ENCODE peak calls at places on chromosomes 16 and 17, in six cellular contexts. One of them, this sample, is unnamed.

GRCh38 chr16:1154291-1154886 is 1.5 kb downstream of the CACNA1H start:
- DNase-seq in heart left ventricle: no peak
- DNase-seq in CD8-positive, alpha-beta memory T cell: no peak
- DNase-seq in OCI-LY7: no peak
- DNase-seq in breast epithelium: no peak
- DNase-seq in GM23338: peak; percentile 48
- DNase-seq in this sample: no peak

GRCh38 chr17:28745052-28745776 is 1.4 kb downstream of the TRAF4 start:
- DNase-seq in GM23338: peak; percentile 75
- DNase-seq in heart left ventricle: peak; percentile 42
- DNase-seq in CD8-positive, alpha-beta memory T cell: no peak
- DNase-seq in OCI-LY7: peak; percentile 71
- DNase-seq in breast epithelium: peak; percentile 80
- DNase-seq in this sample: no peak

GRCh38 chr17:69444023-69444422 is 29.5 kb downstream of the MAP2K6 start:
- DNase-seq in GM23338: no peak
- DNase-seq in OCI-LY7: no peak
- DNase-seq in heart left ventricle: no peak
- DNase-seq in breast epithelium: no peak
- DNase-seq in CD8-positive, alpha-beta memory T cell: no peak
- DNase-seq in this sample: no peak

GRCh38 chr16:83878838-83879237 is 20.1 kb upstream of the MLYCD start:
- DNase-seq in GM23338: peak; percentile 81
- DNase-seq in heart left ventricle: no peak
- DNase-seq in breast epithelium: no peak
- DNase-seq in CD8-positive, alpha-beta memory T cell: no peak
- DNase-seq in OCI-LY7: peak; percentile 24
- DNase-seq in this sample: no peak

GRCh38 chr17:31738067-31738466 is 121.0 kb downstream of the COPRS start:
- DNase-seq in OCI-LY7: no peak
- DNase-seq in breast epithelium: no peak
- DNase-seq in CD8-positive, alpha-beta memory T cell: no peak
- DNase-seq in GM23338: no peak
- DNase-seq in heart left ventricle: no peak
- DNase-seq in this sample: no peak

GRCh38 chr16:46853713-46854443 is 22.9 kb upstream of the C16orf87 start:
- DNase-seq in GM23338: peak; percentile 93
- DNase-seq in heart left ventricle: peak; percentile 77
- DNase-seq in OCI-LY7: peak; percentile 70
- DNase-seq in CD8-positive, alpha-beta memory T cell: peak; percentile 30
- DNase-seq in breast epithelium: peak; percentile 78
- DNase-seq in this sample: no peak

GRCh38 chr16:62041401-62041800 is 5.2 kb upstream of the CDH8 start:
- DNase-seq in heart left ventricle: no peak
- DNase-seq in breast epithelium: no peak
- DNase-seq in GM23338: peak; percentile 79
- DNase-seq in CD8-positive, alpha-beta memory T cell: no peak
- DNase-seq in OCI-LY7: peak; percentile 8
- DNase-seq in this sample: no peak

GRCh38 chr16:14302031-14302398 is 230.9 kb downstream of the MRTFB start:
- DNase-seq in GM23338: peak; percentile 69
- DNase-seq in breast epithelium: no peak
- DNase-seq in heart left ventricle: peak; percentile 72
- DNase-seq in OCI-LY7: peak; percentile 84
- DNase-seq in CD8-positive, alpha-beta memory T cell: no peak
- DNase-seq in this sample: no peak

GRCh38 chr17:65198653-65199382 is 61.6 kb downstream of the RGS9 start:
- DNase-seq in heart left ventricle: no peak
- DNase-seq in breast epithelium: no peak
- DNase-seq in OCI-LY7: peak; percentile 81
- DNase-seq in CD8-positive, alpha-beta memory T cell: no peak
- DNase-seq in GM23338: peak; percentile 78
- DNase-seq in this sample: no peak

GRCh38 chr17:57142925-57143324 is 57.9 kb downstream of the AKAP1 start:
- DNase-seq in GM23338: no peak
- DNase-seq in CD8-positive, alpha-beta memory T cell: no peak
- DNase-seq in heart left ventricle: no peak
- DNase-seq in OCI-LY7: no peak
- DNase-seq in breast epithelium: no peak
- DNase-seq in this sample: no peak

GRCh38 chr17:43669971-43670644 is 8.4 kb upstream of the MEOX1 start:
- DNase-seq in OCI-LY7: no peak
- DNase-seq in GM23338: peak; percentile 55
- DNase-seq in heart left ventricle: no peak
- DNase-seq in breast epithelium: no peak
- DNase-seq in CD8-positive, alpha-beta memory T cell: no peak
- DNase-seq in this sample: no peak

GRCh38 chr17:30961213-30962188 is 9.3 kb upstream of the RNF135 start:
- DNase-seq in heart left ventricle: no peak
- DNase-seq in GM23338: peak; percentile 17
- DNase-seq in CD8-positive, alpha-beta memory T cell: no peak
- DNase-seq in OCI-LY7: peak; percentile 57
- DNase-seq in breast epithelium: no peak
- DNase-seq in this sample: no peak

GRCh38 chr17:80025140-80025539 is 10.5 kb downstream of the TBC1D16 start:
- DNase-seq in heart left ventricle: no peak
- DNase-seq in CD8-positive, alpha-beta memory T cell: no peak
- DNase-seq in GM23338: peak; percentile 63
- DNase-seq in breast epithelium: peak; percentile 84
- DNase-seq in OCI-LY7: no peak
- DNase-seq in this sample: peak; percentile 39

GRCh38 chr17:57154896-57155295 is 69.8 kb downstream of the AKAP1 start:
- DNase-seq in heart left ventricle: no peak
- DNase-seq in GM23338: no peak
- DNase-seq in OCI-LY7: no peak
- DNase-seq in breast epithelium: no peak
- DNase-seq in CD8-positive, alpha-beta memory T cell: no peak
- DNase-seq in this sample: no peak

GRCh38 chr16:62870554-62870953 is 834.3 kb upstream of the CDH8 start:
- DNase-seq in CD8-positive, alpha-beta memory T cell: no peak
- DNase-seq in OCI-LY7: no peak
- DNase-seq in breast epithelium: no peak
- DNase-seq in heart left ventricle: no peak
- DNase-seq in GM23338: no peak
- DNase-seq in this sample: no peak

GRCh38 chr17:10523043-10523442 is 4.7 kb upstream of the MYH1 start:
- DNase-seq in breast epithelium: no peak
- DNase-seq in GM23338: no peak
- DNase-seq in OCI-LY7: no peak
- DNase-seq in heart left ventricle: no peak
- DNase-seq in CD8-positive, alpha-beta memory T cell: no peak
- DNase-seq in this sample: no peak

GRCh38 chr17:80660527-80661198 is 116.0 kb downstream of the RPTOR start:
- DNase-seq in breast epithelium: no peak
- DNase-seq in GM23338: no peak
- DNase-seq in heart left ventricle: no peak
- DNase-seq in OCI-LY7: no peak
- DNase-seq in CD8-positive, alpha-beta memory T cell: no peak
- DNase-seq in this sample: no peak

GRCh38 chr16:56252835-56253234 is 61.5 kb downstream of the GNAO1 start:
- DNase-seq in OCI-LY7: no peak
- DNase-seq in CD8-positive, alpha-beta memory T cell: no peak
- DNase-seq in GM23338: no peak
- DNase-seq in heart left ventricle: peak; percentile 85
- DNase-seq in breast epithelium: no peak
- DNase-seq in this sample: no peak

DNA sequence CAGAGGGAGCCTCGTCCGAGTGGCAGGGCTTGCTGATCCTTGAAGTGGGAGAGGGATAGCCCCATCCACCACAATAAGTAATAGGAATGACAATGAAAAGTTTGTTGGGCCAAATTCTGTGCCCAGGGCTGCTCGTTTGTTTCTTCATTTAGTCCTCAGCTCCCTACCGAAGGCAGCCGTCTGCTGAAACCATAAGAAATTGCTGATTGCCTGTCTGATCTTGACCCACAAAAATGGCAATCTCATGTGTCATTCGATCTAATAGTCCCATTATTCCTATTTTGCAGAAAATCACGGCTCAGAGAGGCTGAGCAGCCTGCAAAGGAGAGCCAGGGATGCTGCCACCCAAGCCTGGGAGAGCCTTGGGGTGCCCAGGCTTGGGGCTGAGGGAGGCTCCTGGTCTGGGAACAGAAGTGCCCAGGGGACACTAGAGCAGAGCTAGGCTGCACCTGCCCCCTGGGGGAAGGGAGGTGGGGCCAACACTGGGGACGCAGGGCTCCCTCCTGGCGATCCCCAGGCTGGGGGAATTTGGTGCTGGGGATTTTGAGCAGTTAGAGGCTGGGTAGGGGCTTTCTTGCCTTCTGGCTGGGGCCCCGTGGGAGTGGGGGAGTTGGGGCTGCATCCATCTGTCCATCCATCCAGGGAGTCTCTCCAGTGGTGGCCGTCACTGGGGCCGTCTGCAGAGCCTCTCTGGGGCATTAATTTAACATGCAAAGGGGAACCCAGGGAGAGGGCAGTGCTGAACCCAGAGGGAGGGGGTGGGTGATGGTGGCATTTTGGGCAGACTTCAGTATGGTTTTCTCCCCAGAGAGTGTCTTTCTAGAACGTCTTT is 53.5 kb downstream of the SOCS1 start:
- DNase-seq in GM23338: no peak
- DNase-seq in OCI-LY7: no peak
- DNase-seq in CD8-positive, alpha-beta memory T cell: no peak
- DNase-seq in heart left ventricle: no peak
- DNase-seq in breast epithelium: no peak
- DNase-seq in this sample: no peak
- H3K27ac ChIP-seq in GM23338: no peak overlapping the region
- H3K27ac ChIP-seq in OCI-LY7: no peak overlapping the region
- H3K27ac ChIP-seq in CD8-positive, alpha-beta memory T cell: peak overlapping the region; percentile 69
- H3K27ac ChIP-seq in heart left ventricle: no peak overlapping the region
- H3K27ac ChIP-seq in breast epithelium: no peak overlapping the region
- H3K27ac ChIP-seq in this sample: peak overlapping the region; percentile 94

DNA sequence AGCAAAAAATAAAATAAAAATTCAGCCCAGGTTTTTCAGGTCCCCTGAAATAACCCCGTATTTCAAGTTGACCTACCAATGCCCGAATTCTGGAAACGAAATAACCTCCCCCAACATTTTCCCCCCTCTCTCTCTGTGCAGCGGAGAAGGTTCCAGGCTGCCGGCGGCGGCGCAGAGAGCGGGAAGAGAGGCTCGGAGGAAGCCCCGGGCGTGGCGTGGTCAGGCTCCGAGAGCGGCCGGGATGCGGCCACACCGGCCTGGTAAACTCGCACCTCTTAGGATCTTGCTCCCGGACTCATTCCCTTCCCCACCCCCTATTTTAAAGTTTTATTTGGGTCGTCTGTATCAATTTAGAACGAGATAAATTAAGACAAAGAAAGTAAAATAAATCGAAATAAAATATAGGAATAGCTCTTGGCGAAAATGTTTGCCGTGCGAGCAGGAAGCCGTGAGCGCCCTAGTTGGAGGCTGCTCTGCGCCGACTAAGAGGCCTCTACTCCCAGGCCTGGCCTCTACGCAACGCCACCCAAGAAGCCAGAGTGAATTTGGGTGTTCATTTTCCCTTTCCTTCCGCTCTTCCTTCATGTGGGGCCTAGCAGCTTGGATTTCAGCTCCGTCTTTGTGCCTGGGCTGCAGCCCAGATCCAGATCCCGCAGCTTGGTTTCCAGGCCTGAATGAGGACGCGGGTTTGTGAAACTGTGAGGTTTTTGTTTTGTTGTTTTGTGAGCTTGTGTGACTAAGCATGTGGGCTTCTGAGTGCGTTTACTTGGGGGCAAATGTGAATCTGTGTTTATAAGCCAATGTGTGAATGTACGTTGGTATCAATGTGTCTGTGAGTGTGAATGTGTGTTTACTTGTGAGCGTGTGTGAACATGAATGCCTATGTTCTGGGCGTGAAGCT is 1.5 kb upstream of the HOXB6 start:
- DNase-seq in breast epithelium: no peak
- DNase-seq in heart left ventricle: no peak
- DNase-seq in GM23338: no peak
- DNase-seq in CD8-positive, alpha-beta memory T cell: no peak
- DNase-seq in OCI-LY7: no peak
- DNase-seq in this sample: no peak
- H3K27ac ChIP-seq in breast epithelium: no peak overlapping the region
- H3K27ac ChIP-seq in heart left ventricle: no peak overlapping the region
- H3K27ac ChIP-seq in GM23338: no peak overlapping the region
- H3K27ac ChIP-seq in CD8-positive, alpha-beta memory T cell: no peak overlapping the region
- H3K27ac ChIP-seq in OCI-LY7: no peak overlapping the region
- H3K27ac ChIP-seq in this sample: no peak overlapping the region

GRCh38 chr17:8859029-8859803 is 8.3 kb downstream of the PIK3R6 start:
- DNase-seq in GM23338: no peak
- DNase-seq in heart left ventricle: no peak
- DNase-seq in CD8-positive, alpha-beta memory T cell: no peak
- DNase-seq in breast epithelium: no peak
- DNase-seq in OCI-LY7: no peak
- DNase-seq in this sample: no peak

GRCh38 chr17:8859804-8860430 is 7.6 kb downstream of the PIK3R6 start:
- DNase-seq in OCI-LY7: no peak
- DNase-seq in CD8-positive, alpha-beta memory T cell: no peak
- DNase-seq in heart left ventricle: no peak
- DNase-seq in breast epithelium: no peak
- DNase-seq in GM23338: no peak
- DNase-seq in this sample: no peak

GRCh38 chr17:8857919-8858318 is 9.6 kb downstream of the PIK3R6 start:
- DNase-seq in breast epithelium: no peak
- DNase-seq in GM23338: peak; percentile 46
- DNase-seq in CD8-positive, alpha-beta memory T cell: no peak
- DNase-seq in heart left ventricle: peak; percentile 66
- DNase-seq in OCI-LY7: peak; percentile 84
- DNase-seq in this sample: no peak

GRCh38 chr17:8855477-8856204 is 11.8 kb downstream of the PIK3R6 start:
- DNase-seq in GM23338: no peak
- DNase-seq in OCI-LY7: no peak
- DNase-seq in CD8-positive, alpha-beta memory T cell: no peak
- DNase-seq in heart left ventricle: no peak
- DNase-seq in breast epithelium: no peak
- DNase-seq in this sample: no peak

GRCh38 chr17:8856869-8857575 is 10.5 kb downstream of the PIK3R6 start:
- DNase-seq in heart left ventricle: no peak
- DNase-seq in CD8-positive, alpha-beta memory T cell: no peak
- DNase-seq in OCI-LY7: no peak
- DNase-seq in breast epithelium: no peak
- DNase-seq in GM23338: no peak
- DNase-seq in this sample: no peak
- H3K27ac ChIP-seq in heart left ventricle: no peak overlapping the region
- H3K27ac ChIP-seq in CD8-positive, alpha-beta memory T cell: no peak overlapping the region
- H3K27ac ChIP-seq in OCI-LY7: no peak overlapping the region
- H3K27ac ChIP-seq in breast epithelium: no peak overlapping the region
- H3K27ac ChIP-seq in GM23338: peak overlapping the region; percentile 41
- H3K27ac ChIP-seq in this sample: no peak overlapping the region

DNA sequence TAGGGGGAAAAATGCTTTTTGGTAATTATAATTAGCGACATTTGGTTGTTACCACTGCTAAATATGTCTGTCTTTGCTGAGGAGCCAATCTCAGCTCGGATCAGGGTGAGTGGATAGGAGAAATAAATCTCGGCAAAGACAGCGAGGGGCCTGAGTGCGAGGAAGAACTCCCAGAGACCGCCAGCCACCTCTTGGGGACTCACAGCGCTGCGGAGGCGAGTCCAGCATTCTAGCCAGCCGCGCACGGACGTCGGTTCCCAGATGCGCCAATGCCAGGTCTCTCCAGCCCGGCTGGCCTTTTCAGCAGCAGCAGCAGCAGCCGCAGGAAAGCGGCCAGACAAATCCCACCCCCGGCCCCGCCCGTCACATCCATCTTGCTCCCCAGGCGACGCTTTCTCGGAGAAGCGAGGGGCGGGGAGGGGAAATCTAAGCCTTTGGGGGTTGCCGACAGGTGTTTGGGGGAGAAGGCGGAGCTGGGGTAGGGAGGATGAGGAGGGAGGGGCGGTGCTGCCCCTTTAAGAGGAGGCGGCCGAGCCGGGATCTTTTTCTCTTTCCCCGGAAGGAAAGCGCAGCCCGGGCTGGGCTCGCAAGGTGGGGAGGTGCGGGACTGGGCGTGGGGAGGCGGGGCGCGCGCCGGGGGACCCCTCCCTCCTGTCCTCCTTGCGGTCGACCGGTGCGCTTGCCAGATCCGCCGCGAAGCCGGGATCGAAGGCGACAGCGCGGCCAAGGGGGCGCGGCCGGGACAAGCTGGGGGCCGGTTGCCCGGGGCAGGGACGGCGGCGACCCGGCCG is at the start of gene ITGA3:
- DNase-seq in OCI-LY7: peak; percentile 78
- DNase-seq in breast epithelium: peak; percentile 84
- DNase-seq in CD8-positive, alpha-beta memory T cell: peak; percentile 60
- DNase-seq in GM23338: peak; percentile 95
- DNase-seq in heart left ventricle: peak; percentile 84
- DNase-seq in this sample: peak; percentile 74
- H3K27ac ChIP-seq in OCI-LY7: peak within 1 kb of the TSS; percentile 67
- H3K27ac ChIP-seq in breast epithelium: peak within 1 kb of the TSS; percentile 99
- H3K27ac ChIP-seq in CD8-positive, alpha-beta memory T cell: no peak within 1 kb of the TSS
- H3K27ac ChIP-seq in GM23338: peak within 1 kb of the TSS; percentile 92
- H3K27ac ChIP-seq in heart left ventricle: peak within 1 kb of the TSS; percentile 2
- H3K27ac ChIP-seq in this sample: peak within 1 kb of the TSS; percentile 100